ENCODE peak calls at places on chromosomes 1 and 21, in six cellular contexts. C, X, B, I, E and T are unnamed samples.

GRCh38 chr1:93652335-93652949 is 29.2 kb downstream of the BCAR3 start:
- DNase-seq in C (no peak), B (no peak), I (no peak), E (no peak), X (no peak), T (no peak)

GRCh38 chr1:2416403-2416802 is 4.0 kb upstream of the PEX10 start:
- DNase-seq in C (no peak), X (no peak), B (no peak), E (no peak), I (no peak), T (no peak)

GRCh38 chr1:18537386-18538306 is 56.9 kb downstream of the KLHDC7A start:
- DNase-seq in E (no peak), X (no peak), C (no peak), I (no peak), B (no peak), T (no peak)

GRCh38 chr1:245609354-245609753 is 454.6 kb downstream of the KIF26B start:
- DNase-seq in I (no peak), X (no peak), E (no peak), C (no peak), B (no peak), T (no peak)

GRCh38 chr1:110986407-110986891 is 22.7 kb upstream of the LRIF1 start:
- DNase-seq in B (no peak), C (no peak), X (no peak), E (no peak), I (no peak), T (no peak)

GRCh38 chr1:78007677-78008341 is 3.1 kb downstream of the DNAJB4 start:
- DNase-seq in I (no peak), C (peak), B (no peak), E (no peak), X (no peak), T (no peak)

GRCh38 chr1:80882552-80882951 is 918.2 kb upstream of the ADGRL2 start:
- DNase-seq in I (no peak), X (peak), E (peak), B (no peak), C (peak), T (peak)

GRCh38 chr1:19307804-19308508 is 4.0 kb downstream of the AKR7A2 start:
- DNase-seq in E (no peak), C (no peak), I (no peak), B (no peak), X (no peak), T (no peak)

GRCh38 chr1:210360852-210361477 is 32.3 kb downstream of the HHAT start:
- DNase-seq in C (peak), I (peak), X (peak), E (peak), B (no peak), T (peak)

GRCh38 chr1:55375617-55376258 is 160.6 kb upstream of the USP24 start:
- DNase-seq in B (peak), I (no peak), X (peak), C (peak), E (peak), T (peak)

GRCh38 chr1:32351859-32352745 is 10.2 kb downstream of the FAM229A start:
- DNase-seq in B (no peak), C (peak), X (peak), E (peak), I (no peak), T (peak)

GRCh38 chr1:113519561-113519960 is 129.2 kb downstream of the MAGI3 start:
- DNase-seq in C (no peak), X (peak), I (no peak), E (peak), B (no peak), T (peak)

GRCh38 chr1:224541901-224542610 is 74.1 kb upstream of the CNIH3 start:
- DNase-seq in I (no peak), E (peak), X (no peak), C (peak), B (no peak), T (peak)

GRCh38 chr1:215104283-215104682 is 21.7 kb downstream of the KCNK2 start:
- DNase-seq in E (peak), B (no peak), C (no peak), X (peak), I (no peak), T (no peak)

GRCh38 chr1:31699341-31699891 is 4.4 kb downstream of the COL16A1 start:
- DNase-seq in B (no peak), I (no peak), C (no peak), X (no peak), E (no peak), T (no peak)

GRCh38 chr1:951364-951763 is 7.7 kb downstream of the NOC2L start:
- DNase-seq in E (no peak), B (no peak), X (peak), I (no peak), C (no peak), T (peak)
- H3K4me3 ChIP-seq in E (no peak), B (no peak), X (no peak), I (no peak), C (no peak), T (no peak)

GRCh38 chr1:76038306-76039004 is 36.1 kb upstream of the ST6GALNAC3 start:
- DNase-seq in E (peak), I (no peak), C (no peak), X (peak), B (no peak), T (peak)

GRCh38 chr1:76037314-76037713 is 37.2 kb upstream of the ST6GALNAC3 start:
- DNase-seq in I (no peak), B (no peak), X (no peak), C (no peak), E (no peak), T (no peak)

GRCh38 chr1:76033800-76034475 is 40.6 kb upstream of the ST6GALNAC3 start:
- DNase-seq in B (no peak), E (no peak), I (no peak), X (no peak), C (no peak), T (no peak)

GRCh38 chr1:76031496-76031895 is 43.0 kb upstream of the ST6GALNAC3 start:
- DNase-seq in C (no peak), X (no peak), E (no peak), B (no peak), I (no peak), T (no peak)

DNA sequence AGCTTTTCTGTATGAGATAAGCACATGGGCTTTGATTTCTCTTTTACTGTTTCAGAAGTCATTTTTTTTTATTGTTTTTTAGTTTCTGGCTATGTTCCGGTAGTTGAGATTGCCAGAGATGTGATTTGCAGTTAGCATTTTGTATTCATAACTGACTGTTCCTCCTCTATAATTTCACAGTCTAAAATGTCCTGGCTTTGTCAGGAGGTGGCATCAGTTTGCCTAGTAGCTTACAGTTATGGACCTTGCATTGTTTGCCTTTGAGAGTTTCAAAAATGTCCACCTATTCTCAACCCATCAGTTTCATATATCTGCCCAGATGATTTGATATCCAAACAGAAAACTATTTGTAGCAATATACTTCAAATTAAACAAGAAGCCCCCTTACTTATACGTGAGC is 39.5 kb upstream of the ST6GALNAC3 start:
- DNase-seq in I (no peak), X (peak), C (peak), E (no peak), B (no peak), T (peak)
- TF ChIP-seq CTCF in I (no peak), X (peak), C (peak), E (no peak), B (peak), T (peak)

GRCh38 chr21:16308269-16308668 is 578.5 kb downstream of the USP25 start:
- DNase-seq in I (no peak), B (no peak), E (peak), X (peak), C (peak), T (peak)
- H3K4me3 ChIP-seq in I (no peak), B (no peak), E (no peak), X (no peak), C (peak), T (peak)

GRCh38 chr1:117735045-117735992 is 129.5 kb downstream of the TENT5C start:
- DNase-seq in B (no peak), I (no peak), E (peak), C (peak), X (peak), T (peak)
- TF ChIP-seq CTCF in B (no peak), I (no peak), E (no peak), C (no peak), X (no peak), T (no peak)

GRCh38 chr1:171313835-171314320 is at the start of gene FMO4:
- DNase-seq in E (peak), X (peak), C (peak), B (peak), I (peak), T (peak)

GRCh38 chr1:171310661-171311087 is 3.3 kb upstream of the FMO4 start:
- DNase-seq in C (no peak), E (no peak), I (no peak), X (no peak), B (no peak), T (peak)

GRCh38 chr1:171311771-171312558 is 2.0 kb upstream of the FMO4 start:
- DNase-seq in B (no peak), X (no peak), I (no peak), C (no peak), E (no peak), T (no peak)

GRCh38 chr1:171313319-171313834 is 606 bp upstream of the FMO4 start:
- DNase-seq in C (no peak), B (no peak), X (no peak), I (no peak), E (no peak), T (no peak)
- H3K4me3 ChIP-seq in C (no peak), B (no peak), X (no peak), I (no peak), E (no peak), T (no peak)

GRCh38 chr1:35080171-35080854 is 1.1 kb downstream of the ZMYM1 start:
- DNase-seq in I (no peak), C (no peak), E (no peak), X (no peak), B (no peak), T (no peak)
- TF ChIP-seq CTCF in I (no peak), C (no peak), E (no peak), X (no peak), B (no peak), T (no peak)